ENCODE peak calls at places on chromosomes 5 and 9, in six cellular contexts. M is transverse colon, Z is heart right ventricle, R is cardiac fibroblast, X is heart left ventricle, T is tibial artery. B is an unnamed sample.

GRCh38 chr9:134842321-134842720 is 38.3 kb upstream of the FCN2 start:
- DNase-seq in M (no peak), Z (no peak), R (no peak), X (no peak), T (no peak), B (no peak)

GRCh38 chr9:122261469-122261881 is 3.2 kb downstream of the RBM18 start:
- DNase-seq in M (peak; percentile 64), Z (peak; percentile 86), R (peak; percentile 98), X (peak; percentile 76), T (peak; percentile 89), B (peak; percentile 47)

GRCh38 chr5:6907320-6907918 is 194.2 kb downstream of the TENT4A start:
- DNase-seq in M (no peak), Z (no peak), R (no peak), X (no peak), T (no peak), B (no peak)

GRCh38 chr9:13479071-13479470 is 199.6 kb upstream of the MPDZ start:
- DNase-seq in M (no peak), Z (no peak), R (no peak), X (no peak), T (no peak), B (no peak)

GRCh38 chr5:20985754-20986153 is 997.8 kb upstream of the CDH18 start:
- DNase-seq in M (no peak), Z (no peak), R (no peak), X (no peak), T (no peak), B (no peak)

GRCh38 chr5:25850581-25850980 is 1187.8 kb downstream of the CDH9 start:
- DNase-seq in M (no peak), Z (no peak), R (no peak), X (no peak), T (no peak), B (no peak)

GRCh38 chr9:96554801-96555566 is 64.7 kb downstream of the CDC14B start:
- DNase-seq in M (no peak), Z (no peak), R (peak; percentile 40), X (no peak), T (no peak), B (no peak)

GRCh38 chr5:72281764-72282499 is 38.1 kb downstream of the MRPS27 start:
- DNase-seq in M (no peak), Z (no peak), R (peak; percentile 88), X (no peak), T (no peak), B (no peak)

GRCh38 chr5:124819201-124819600 is 72.8 kb upstream of the ZNF608 start:
- DNase-seq in M (no peak), Z (no peak), R (no peak), X (no peak), T (no peak), B (no peak)

GRCh38 chr5:68798877-68799276 is 294.9 kb upstream of the SLC30A5 start:
- DNase-seq in M (no peak), Z (no peak), R (no peak), X (no peak), T (no peak), B (no peak)

GRCh38 chr5:159695741-159696294 is 220.5 kb upstream of the ADRA1B start:
- DNase-seq in M (no peak), Z (no peak), R (peak; percentile 2), X (no peak), T (no peak), B (no peak)

GRCh38 chr5:150632305-150633160 is 7.9 kb upstream of the SYNPO start:
- DNase-seq in M (no peak), Z (no peak), R (peak; percentile 57), X (no peak), T (no peak), B (no peak)

GRCh38 chr5:39302507-39302906 is 61.8 kb downstream of the C9 start:
- DNase-seq in M (no peak), Z (no peak), R (no peak), X (no peak), T (no peak), B (no peak)

GRCh38 chr9:107019216-107019615 is 156.2 kb downstream of the ZNF462 start:
- DNase-seq in M (no peak), Z (no peak), R (peak; percentile 61), X (no peak), T (no peak), B (no peak)

GRCh38 chr5:116872486-116872885 is 297.9 kb upstream of the SEMA6A start:
- DNase-seq in M (no peak), Z (no peak), R (no peak), X (no peak), T (no peak), B (no peak)

GRCh38 chr9:122192261-122192875 is 32.7 kb downstream of the MORN5 start:
- DNase-seq in M (no peak), Z (no peak), R (no peak), X (no peak), T (no peak), B (no peak)

GRCh38 chr5:1417586-1418225 is 27.5 kb downstream of the SLC6A3 start:
- DNase-seq in M (no peak), Z (no peak), R (no peak), X (no peak), T (peak; percentile 57), B (no peak)

GRCh38 chr5:9865574-9865973 is 235.4 kb upstream of the TAS2R1 start:
- DNase-seq in M (no peak), Z (no peak), R (no peak), X (no peak), T (no peak), B (no peak)

GRCh38 chr9:125361837-125362531 is 100.4 kb downstream of the GAPVD1 start:
- DNase-seq in M (no peak), Z (no peak), R (peak; percentile 32), X (no peak), T (no peak), B (no peak)

GRCh38 chr9:113653746-113654604 is 190.4 kb downstream of the RGS3 start:
- DNase-seq in M (no peak), Z (no peak), R (no peak), X (no peak), T (no peak), B (no peak)

GRCh38 chr5:73821003-73821402 is 195.0 kb downstream of the ARHGEF28 start:
- DNase-seq in M (no peak), Z (no peak), R (peak; percentile 34), X (no peak), T (no peak), B (no peak)

GRCh38 chr9:129476821-129477611 is 143.9 kb downstream of the C9orf50 start:
- DNase-seq in M (no peak), Z (no peak), R (no peak), X (no peak), T (no peak), B (no peak)

GRCh38 chr5:107359033-107359915 is 311.5 kb downstream of the EFNA5 start:
- DNase-seq in M (no peak), Z (no peak), R (peak; percentile 74), X (no peak), T (no peak), B (no peak)

GRCh38 chr9:135217836-135218235 is 130.4 kb downstream of the OLFM1 start:
- DNase-seq in M (no peak), Z (no peak), R (no peak), X (no peak), T (no peak), B (no peak)

GRCh38 chr5:10703676-10704075 is 57.4 kb downstream of the DAP start:
- DNase-seq in M (peak; percentile 78), Z (no peak), R (no peak), X (no peak), T (no peak), B (no peak)

GRCh38 chr5:98872679-98873078 is 56.1 kb downstream of the CHD1 start:
- DNase-seq in M (no peak), Z (no peak), R (peak; percentile 28), X (no peak), T (no peak), B (no peak)

GRCh38 chr5:63155310-63155631 is 576.7 kb downstream of the LRRC70 start:
- DNase-seq in M (no peak), Z (no peak), R (no peak), X (no peak), T (no peak), B (no peak)

GRCh38 chr9:32384364-32385134 is at the start of gene ACO1:
- DNase-seq in M (peak; percentile 95), Z (peak; percentile 91), R (peak; percentile 92), X (peak; percentile 92), T (peak; percentile 94), B (peak; percentile 79)

GRCh38 chr5:113488645-113489184 is 462 bp upstream of the MCC start:
- DNase-seq in M (no peak), Z (no peak), R (no peak), X (no peak), T (no peak), B (no peak)

GRCh38 chr9:114099523-114100270 is 605 bp upstream of the KIF12 start:
- DNase-seq in M (no peak), Z (no peak), R (no peak), X (no peak), T (peak; percentile 53), B (no peak)

GRCh38 chr5:135356522-135357318 is 42.3 kb downstream of the MACROH2A1 start:
- DNase-seq in M (peak; percentile 85), Z (peak; percentile 83), R (peak; percentile 96), X (peak; percentile 85), T (peak; percentile 83), B (peak; percentile 75)

GRCh38 chr5:151684690-151685361 is 1.9 kb downstream of the SPARC start:
- DNase-seq in M (peak; percentile 29), Z (peak; percentile 79), R (peak; percentile 97), X (peak; percentile 73), T (peak; percentile 84), B (peak; percentile 71)
- TF ChIP-seq CTCF in M (peak; percentile 9), Z (no peak), R (peak; percentile 30), X (no peak), T (no peak), B (no peak)

DNA sequence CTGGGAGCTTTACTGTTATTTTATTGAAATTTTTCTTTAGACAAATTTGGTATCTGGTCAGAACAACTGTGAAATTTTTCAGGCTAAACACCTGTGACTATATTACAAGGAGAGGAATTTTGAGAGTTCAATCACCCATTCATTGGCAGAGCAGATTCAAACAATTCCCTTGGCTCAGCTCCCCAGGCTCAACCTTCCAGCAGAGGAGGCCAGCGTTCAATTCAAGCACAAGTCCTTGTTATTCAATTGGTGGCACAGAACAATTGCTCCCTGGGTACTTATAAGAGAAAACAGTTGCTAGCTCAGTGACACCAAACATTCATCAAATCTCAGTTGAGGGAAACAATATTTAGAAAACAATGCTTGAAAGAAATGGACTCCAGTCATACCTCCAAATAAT is 83.3 kb downstream of the SUSD1 start:
- DNase-seq in M (no peak), Z (no peak), R (peak; percentile 54), X (no peak), T (no peak), B (no peak)
- TF ChIP-seq CTCF in M (no peak), Z (no peak), R (peak; percentile 47), X (peak; percentile 31), T (no peak), B (no peak)

DNA sequence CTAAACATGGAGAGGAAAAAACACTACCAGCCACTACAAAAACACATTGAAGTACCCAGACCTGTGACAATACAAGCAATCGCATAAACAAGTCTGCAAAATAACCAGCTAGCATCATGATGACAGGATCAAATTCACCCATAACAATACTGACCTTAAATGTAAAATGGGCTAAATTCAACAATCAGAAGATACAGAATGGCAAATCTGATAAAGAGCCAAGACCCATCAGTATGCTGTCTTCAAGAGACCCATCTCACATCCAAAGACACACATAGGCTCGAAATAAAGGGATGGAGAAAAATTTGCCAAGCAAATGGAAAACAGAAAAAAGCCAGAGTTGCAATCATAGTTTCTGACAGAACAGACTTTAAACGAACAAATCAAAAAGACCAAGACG is 294.4 kb downstream of the MEF2C start:
- DNase-seq in M (no peak), Z (no peak), R (no peak), X (no peak), T (no peak), B (no peak)
- TF ChIP-seq CTCF in M (no peak), Z (no peak), R (no peak), X (no peak), T (no peak), B (no peak)

GRCh38 chr9:36415822-36416515 is 15.9 kb upstream of the RNF38 start:
- DNase-seq in M (no peak), Z (no peak), R (no peak), X (no peak), T (no peak), B (no peak)
- TF ChIP-seq CTCF in M (no peak), Z (no peak), R (no peak), X (no peak), T (no peak), B (no peak)

B was measured in tibial nerve.